ENCODE peak calls at places on chromosome 13, in six cellular contexts. V is progenitor cell of endocrine pancreas, E is astrocyte, F is cardiac muscle cell, U is breast epithelium, A is mesendoderm. B is an unnamed sample.

GRCh38 chr13:73059460-73060250 is 850 bp downstream of the KLF5 start:
- DNase-seq in U (peak), F (peak), V (peak), A (peak), E (no peak), B (peak)

GRCh38 chr13:99626461-99627082 is 125.3 kb downstream of the TM9SF2 start:
- DNase-seq in A (no peak), U (no peak), E (peak), V (no peak), F (no peak), B (no peak)

GRCh38 chr13:99432637-99433542 is 68.4 kb upstream of the TM9SF2 start:
- DNase-seq in V (no peak), A (peak), U (peak), F (peak), E (peak), B (no peak)

GRCh38 chr13:52371736-52372247 is 34.2 kb downstream of the THSD1 start:
- DNase-seq in F (no peak), A (peak), U (no peak), V (no peak), E (peak), B (no peak)

GRCh38 chr13:47218611-47219010 is 321.8 kb upstream of the HTR2A start:
- DNase-seq in V (no peak), E (no peak), F (no peak), A (no peak), U (no peak), B (no peak)

GRCh38 chr13:99436013-99436412 is 65.3 kb upstream of the TM9SF2 start:
- DNase-seq in V (no peak), E (no peak), A (no peak), F (no peak), U (no peak), B (no peak)

GRCh38 chr13:96214804-96215445 is 125.0 kb downstream of the HS6ST3 start:
- DNase-seq in U (no peak), E (no peak), V (no peak), F (no peak), A (peak), B (no peak)

GRCh38 chr13:21050288-21051197 is 10.8 kb downstream of the LATS2 start:
- DNase-seq in U (no peak), E (no peak), A (no peak), V (no peak), F (no peak), B (no peak)

GRCh38 chr13:44259045-44260042 is 114.3 kb upstream of the SERP2 start:
- DNase-seq in U (no peak), E (peak), V (no peak), F (no peak), A (no peak), B (no peak)

GRCh38 chr13:34179481-34179880 is 361.5 kb downstream of the RFC3 start:
- DNase-seq in V (no peak), F (peak), A (peak), U (no peak), E (peak), B (no peak)

GRCh38 chr13:60139272-60139671 is 24.5 kb downstream of the DIAPH3 start:
- DNase-seq in V (no peak), E (peak), A (no peak), U (no peak), F (no peak), B (no peak)

GRCh38 chr13:97212540-97213146 is 9.5 kb upstream of the MBNL2 start:
- DNase-seq in A (peak), V (no peak), U (no peak), E (no peak), F (no peak), B (no peak)

GRCh38 chr13:33610471-33611015 is 207.4 kb upstream of the RFC3 start:
- DNase-seq in A (peak), F (no peak), E (peak), U (no peak), V (no peak), B (peak)